ENCODE peak calls at places on chromosomes 6 and 20, in seven cellular contexts. G is ovary; M is naive thymus-derived CD4-positive, alpha-beta T cell; O is sigmoid colon; P is SJCRH30; D is left ventricle myocardium inferior; U is A549. X is an unnamed sample. For H3K4me1, the result is how much of the 10 kb centered on the place peaks cover.

GRCh38 chr6:39088331-39088730 is 26.7 kb downstream of the SAYSD1 start:
- DNase-seq in D (peak), O (no peak), P (peak), G (no peak), M (peak), U (peak), X (peak)

GRCh38 chr6:53124131-53124800 is 24.4 kb downstream of the GCM1 start:
- DNase-seq in O (no peak), P (no peak), U (no peak), M (no peak), D (no peak), G (no peak), X (no peak)

GRCh38 chr20:3811421-3812258 is 8.7 kb upstream of the AP5S1 start:
- DNase-seq in M (peak), G (peak), D (peak), U (peak), O (peak), P (peak), X (no peak)

GRCh38 chr6:144340541-144341371 is 55.6 kb downstream of the UTRN start:
- DNase-seq in D (no peak), P (no peak), M (no peak), O (no peak), G (no peak), U (no peak), X (no peak)

GRCh38 chr6:15451738-15452137 is 205.9 kb downstream of the JARID2 start:
- DNase-seq in O (no peak), M (no peak), D (no peak), G (no peak), U (no peak), P (no peak), X (no peak)

GRCh38 chr20:36154696-36155628 is at the start of gene EPB41L1:
- DNase-seq in M (no peak), G (peak), D (no peak), U (no peak), O (peak), P (no peak), X (no peak)

GRCh38 chr6:142902636-142903053 is 42.3 kb downstream of the HIVEP2 start:
- DNase-seq in O (peak), U (no peak), G (peak), M (peak), D (peak), P (peak), X (no peak)

GRCh38 chr6:79495246-79495645 is 42.0 kb downstream of the LCA5 start:
- DNase-seq in U (no peak), M (no peak), G (no peak), P (no peak), D (no peak), O (no peak), X (no peak)

GRCh38 chr20:46951840-46952497 is 57.3 kb downstream of the EYA2 start:
- DNase-seq in D (no peak), G (no peak), P (no peak), U (no peak), O (peak), M (no peak), X (no peak)

GRCh38 chr6:109944448-109944847 is 33.7 kb upstream of the GPR6 start:
- DNase-seq in O (no peak), U (no peak), G (no peak), D (no peak), P (no peak), M (no peak), X (no peak)

GRCh38 chr6:65259080-65259479 is 447.9 kb downstream of the EYS start:
- DNase-seq in O (no peak), D (no peak), P (no peak), G (no peak), U (no peak), M (no peak), X (no peak)

GRCh38 chr6:7933794-7934193 is 23.2 kb upstream of the TXNDC5 start:
- DNase-seq in D (no peak), P (no peak), M (no peak), U (no peak), O (no peak), G (no peak), X (no peak)

GRCh38 chr6:3260772-3261517 is 2.2 kb downstream of the PSMG4 start:
- DNase-seq in O (no peak), M (no peak), G (no peak), U (no peak), D (no peak), P (no peak), X (no peak)
- H3K4me1 ChIP-seq in O (under half), M (under half), G (under half), U (under half), D (half or more), P (under half), X (under half)

GRCh38 chr6:107491791-107492674 is 2.1 kb downstream of the SOBP start:
- DNase-seq in G (peak), D (peak), M (no peak), U (no peak), O (no peak), P (peak), X (no peak)
- H3K4me3 ChIP-seq in G (peak), D (peak), M (no peak), U (peak), O (peak), P (peak), X (peak)

GRCh38 chr20:57702091-57702490 is 7.7 kb downstream of the PMEPA1 start:
- DNase-seq in P (no peak), M (no peak), D (no peak), U (no peak), O (no peak), G (no peak), X (no peak)

GRCh38 chr20:57701090-57701489 is 8.7 kb downstream of the PMEPA1 start:
- DNase-seq in O (no peak), U (no peak), D (no peak), P (no peak), M (no peak), G (no peak), X (no peak)

GRCh38 chr20:57701651-57702050 is 8.2 kb downstream of the PMEPA1 start:
- DNase-seq in M (no peak), P (no peak), D (no peak), G (no peak), U (no peak), O (no peak), X (no peak)

GRCh38 chr20:57703013-57703412 is 6.8 kb downstream of the PMEPA1 start:
- DNase-seq in G (no peak), P (no peak), M (no peak), U (no peak), O (no peak), D (no peak), X (no peak)

DNA sequence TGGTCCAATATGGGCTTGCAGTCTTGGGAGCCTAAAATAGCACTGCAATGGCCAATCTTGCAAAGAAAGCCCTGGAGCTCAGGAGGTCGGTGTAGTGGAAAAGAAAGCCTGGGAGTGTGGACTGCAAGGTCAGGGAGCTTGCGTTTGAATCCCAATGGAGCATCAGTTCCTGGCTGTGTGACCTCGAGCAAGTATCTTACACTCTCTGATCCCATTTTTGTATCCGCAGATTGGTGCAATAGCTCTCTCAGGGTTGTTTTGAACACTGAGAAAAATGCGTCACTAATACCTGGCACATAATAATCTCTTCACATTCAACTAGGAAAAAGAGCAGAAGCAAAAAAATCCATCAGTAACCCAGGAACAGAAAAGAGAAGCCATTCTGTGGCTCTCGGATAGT is 7.3 kb downstream of the PMEPA1 start:
- DNase-seq in O (no peak), U (no peak), G (no peak), P (no peak), D (no peak), M (no peak), X (no peak)
- H3K4me1 ChIP-seq in O (under half), U (half or more), G (under half), P (half or more), D (half or more), M (under half), X (under half)

GRCh38 chr20:54794110-54794509 is 318.7 kb downstream of the DOK5 start:
- DNase-seq in U (no peak), M (no peak), G (no peak), O (no peak), P (no peak), D (no peak), X (no peak)

GRCh38 chr20:54794874-54795273 is 319.5 kb downstream of the DOK5 start:
- DNase-seq in U (no peak), G (no peak), P (no peak), O (no peak), M (no peak), D (no peak), X (no peak)

DNA sequence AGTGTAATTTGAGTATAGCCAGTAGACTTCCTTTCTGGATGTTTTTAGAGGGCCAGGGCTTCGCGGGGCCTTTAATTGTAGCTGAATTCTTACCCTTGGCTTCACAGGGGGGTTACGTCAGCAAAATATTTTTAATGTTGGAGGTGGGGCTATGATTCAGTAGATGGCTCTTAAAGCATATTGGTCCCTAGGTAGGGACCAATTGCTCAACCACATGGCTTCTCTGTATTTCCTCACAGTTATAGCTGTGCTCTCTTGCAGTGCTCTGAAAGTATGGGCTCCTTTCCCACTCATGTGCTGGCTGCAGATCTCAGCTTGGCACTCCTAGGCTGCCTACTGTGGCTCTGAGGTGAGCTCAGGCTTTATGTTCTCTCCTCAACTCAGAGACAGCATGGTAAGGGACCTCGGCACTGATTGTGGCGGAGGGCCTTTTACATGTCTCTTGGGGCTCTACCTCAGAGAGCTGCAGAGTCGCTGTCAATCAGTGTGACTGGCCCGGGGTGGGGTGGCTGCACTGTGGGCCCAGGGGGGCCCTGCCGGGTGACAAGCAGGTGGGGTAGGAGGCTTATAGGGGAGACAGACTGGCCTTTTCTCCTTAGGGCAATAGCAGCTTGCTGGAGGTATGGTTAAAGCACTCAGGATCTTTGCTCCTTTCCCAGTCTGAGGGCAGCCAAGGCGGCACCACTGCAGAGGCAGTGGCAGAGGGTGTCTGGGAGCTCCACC is 318.0 kb downstream of the DOK5 start:
- DNase-seq in P (no peak), D (no peak), G (no peak), U (no peak), O (no peak), M (no peak), X (no peak)
- H3K4me3 ChIP-seq in P (no peak), D (no peak), G (no peak), U (no peak), O (no peak), M (no peak), X (no peak)

GRCh38 chr20:50140339-50140859 is 13.1 kb downstream of the PEDS1 start:
- DNase-seq in O (no peak), U (no peak), P (no peak), D (no peak), G (no peak), M (no peak), X (no peak)
- H3K4me1 ChIP-seq in O (under half), U (half or more), P (under half), D (half or more), G (under half), M (under half), X (under half)

GRCh38 chr6:49087372-49087771 is 375.7 kb downstream of the MMUT start:
- DNase-seq in O (no peak), U (no peak), D (no peak), M (no peak), P (no peak), G (no peak), X (no peak)
- H3K4me3 ChIP-seq in O (no peak), U (no peak), D (no peak), M (no peak), P (no peak), G (no peak), X (no peak)

X was measured in neuronal stem cell.